ENCODE peak calls at places on chromosomes 7 and 10, in seven cellular contexts. L is mesendoderm, Y is H9, U is mesenchymal stem cell, H is IMR-90, E is H1, W is trophoblast cell. M is an unnamed sample.

GRCh38 chr7:110388451-110388850 is 702.5 kb upstream of the LRRN3 start:
- DNase-seq in W (no peak), U (no peak), L (no peak), E (no peak), H (no peak), Y (no peak), M (no peak)

GRCh38 chr7:30778246-30779025 is 7.2 kb downstream of the MINDY4 start:
- DNase-seq in E (no peak), W (no peak), L (no peak), H (peak), Y (no peak), U (peak), M (no peak)

GRCh38 chr7:140641532-140642191 is 1.0 kb upstream of the DENND2A start:
- DNase-seq in W (no peak), Y (peak), L (peak), H (no peak), U (peak), E (no peak), M (no peak)

GRCh38 chr7:127948936-127949335 is 82.3 kb downstream of the LRRC4 start:
- DNase-seq in H (peak), W (no peak), E (no peak), Y (no peak), L (no peak), U (no peak), M (no peak)

GRCh38 chr10:15321431-15322321 is 49.4 kb downstream of the FAM171A1 start:
- DNase-seq in L (no peak), H (peak), U (peak), W (no peak), E (no peak), Y (no peak), M (no peak)

GRCh38 chr10:13612654-13613373 is 26.0 kb downstream of the PRPF18 start:
- DNase-seq in L (no peak), W (no peak), Y (no peak), U (no peak), E (no peak), H (no peak), M (no peak)

GRCh38 chr7:90642978-90643377 is 46.9 kb downstream of the CDK14 start:
- DNase-seq in U (no peak), E (no peak), Y (peak), W (no peak), H (no peak), L (peak), M (no peak)

GRCh38 chr10:106765355-106765754 is 399.2 kb downstream of the SORCS1 start:
- DNase-seq in E (no peak), W (no peak), Y (peak), L (no peak), U (no peak), H (no peak), M (no peak)

GRCh38 chr7:107996072-107996824 is 6.7 kb downstream of the LAMB1 start:
- DNase-seq in W (no peak), Y (no peak), L (no peak), H (peak), U (peak), E (no peak), M (no peak)

GRCh38 chr10:43372751-43373445 is 1.5 kb downstream of the FXYD4 start:
- DNase-seq in H (no peak), L (no peak), E (no peak), Y (no peak), U (no peak), W (no peak), M (no peak)

GRCh38 chr7:35691827-35692307 is 3.1 kb downstream of the HERPUD2 start:
- DNase-seq in U (peak), L (peak), H (peak), Y (no peak), W (no peak), E (no peak), M (no peak)

GRCh38 chr7:106987777-106988176 is 56.7 kb upstream of the PRKAR2B start:
- DNase-seq in Y (no peak), U (no peak), E (no peak), W (peak), H (no peak), L (no peak), M (no peak)

GRCh38 chr7:4616116-4616515 is 66.0 kb upstream of the FOXK1 start:
- DNase-seq in Y (no peak), U (no peak), L (no peak), E (no peak), H (no peak), W (no peak), M (no peak)

GRCh38 chr10:112741830-112742402 is 208.1 kb upstream of the TCF7L2 start:
- DNase-seq in Y (no peak), L (no peak), H (no peak), U (no peak), E (no peak), W (no peak), M (no peak)

GRCh38 chr7:105838273-105839141 is 37.9 kb downstream of the ATXN7L1 start:
- DNase-seq in Y (no peak), W (no peak), H (peak), L (peak), E (no peak), U (peak), M (no peak)

GRCh38 chr10:15504101-15504840 is 133.2 kb upstream of the FAM171A1 start:
- DNase-seq in Y (no peak), U (peak), E (no peak), L (no peak), W (no peak), H (no peak), M (no peak)

GRCh38 chr10:110827872-110828271 is 43.9 kb upstream of the PDCD4 start:
- DNase-seq in L (no peak), W (no peak), U (no peak), E (no peak), H (no peak), Y (no peak), M (no peak)

GRCh38 chr10:28668363-28669226 is 8.7 kb upstream of the BAMBI start:
- DNase-seq in H (no peak), W (peak), E (peak), Y (peak), U (peak), L (peak), M (no peak)

GRCh38 chr10:120824864-120825263 is 26.3 kb upstream of the WDR11 start:
- DNase-seq in U (no peak), H (no peak), Y (peak), W (peak), E (peak), L (peak), M (peak)

GRCh38 chr7:4068286-4068685 is 613.8 kb upstream of the FOXK1 start:
- DNase-seq in H (no peak), U (no peak), E (peak), Y (no peak), W (no peak), L (no peak), M (no peak)

GRCh38 chr7:110386914-110387313 is 704.0 kb upstream of the LRRN3 start:
- DNase-seq in L (peak), E (no peak), H (peak), Y (no peak), W (peak), U (peak), M (no peak)

GRCh38 chr10:11882646-11883375 is 59.7 kb downstream of the PROSER2 start:
- DNase-seq in L (no peak), Y (no peak), W (no peak), E (no peak), H (no peak), U (no peak), M (no peak)

GRCh38 chr10:112202561-112203241 is 19.1 kb upstream of the GPAM start:
- DNase-seq in H (peak), E (no peak), Y (no peak), L (no peak), W (no peak), U (no peak), M (no peak)

GRCh38 chr7:106625678-106626301 is 35.2 kb downstream of the CCDC71L start:
- DNase-seq in Y (no peak), H (no peak), U (no peak), W (no peak), E (no peak), L (peak), M (no peak)

GRCh38 chr7:114048386-114049235 is 129.8 kb upstream of the PPP1R3A start:
- DNase-seq in W (peak), L (no peak), H (peak), Y (no peak), U (peak), E (no peak), M (no peak)

GRCh38 chr10:68423522-68423921 is 16.4 kb upstream of the RUFY2 start:
- DNase-seq in L (no peak), E (no peak), U (no peak), Y (no peak), H (no peak), W (no peak), M (no peak)

GRCh38 chr10:84267503-84268126 is 22.8 kb downstream of the RGR start:
- DNase-seq in E (peak), H (peak), W (peak), U (peak), L (peak), Y (peak), M (peak)

GRCh38 chr7:79317728-79318127 is 135.7 kb downstream of the MAGI2 start:
- DNase-seq in Y (peak), L (peak), U (peak), H (peak), E (no peak), W (peak), M (no peak)

GRCh38 chr10:59057350-59057749 is 119.1 kb upstream of the PHYHIPL start:
- DNase-seq in W (no peak), E (no peak), U (no peak), L (peak), Y (no peak), H (no peak), M (no peak)

GRCh38 chr7:126979722-126980121 is 273.0 kb downstream of the GRM8 start:
- DNase-seq in L (no peak), H (no peak), E (no peak), Y (no peak), W (no peak), U (no peak), M (no peak)

GRCh38 chr10:92822060-92822634 is 26.2 kb upstream of the EXOC6 start:
- DNase-seq in U (peak), L (no peak), Y (no peak), W (no peak), H (peak), E (peak), M (no peak)

GRCh38 chr7:52917982-52918578 is 117.4 kb upstream of the POM121L12 start:
- DNase-seq in H (no peak), U (no peak), E (no peak), W (no peak), Y (peak), L (peak), M (no peak)

GRCh38 chr7:98562336-98563182 is 54.5 kb upstream of the NPTX2 start:
- DNase-seq in E (no peak), H (no peak), W (no peak), Y (no peak), U (no peak), L (no peak), M (no peak)

GRCh38 chr7:48938539-48938938 is 14.2 kb downstream of the CDC14C start:
- DNase-seq in W (no peak), U (no peak), Y (no peak), L (no peak), E (no peak), H (no peak), M (no peak)

GRCh38 chr7:36205844-36206243 is 52.8 kb downstream of the EEPD1 start:
- DNase-seq in U (no peak), H (no peak), L (no peak), Y (no peak), E (no peak), W (no peak), M (no peak)

GRCh38 chr7:28979791-28980190 is 21.7 kb upstream of the TRIL start:
- DNase-seq in Y (no peak), E (no peak), U (no peak), L (no peak), W (peak), H (no peak), M (no peak)

GRCh38 chr10:103493911-103494877 is 689 bp downstream of the NEURL1 start:
- DNase-seq in W (no peak), E (peak), U (no peak), Y (no peak), L (no peak), H (no peak), M (no peak)

GRCh38 chr10:124290095-124290795 is 128.5 kb downstream of the OAT start:
- DNase-seq in H (peak), E (no peak), Y (peak), W (peak), U (peak), L (peak), M (no peak)

GRCh38 chr10:106537866-106538265 is 626.6 kb downstream of the SORCS1 start:
- DNase-seq in W (no peak), E (no peak), U (no peak), H (no peak), Y (no peak), L (no peak), M (no peak)

GRCh38 chr7:148332787-148333186 is 257.8 kb upstream of the C7orf33 start:
- DNase-seq in E (no peak), L (no peak), Y (no peak), U (no peak), H (no peak), W (no peak), M (no peak)
- H4K8ac ChIP-seq in E (no peak), L (no peak), Y (no peak), U (no peak), H (no peak), W (no peak), M (no peak)

GRCh38 chr7:40418445-40418844 is 283.6 kb downstream of the SUGCT start:
- DNase-seq in E (no peak), L (peak), Y (peak), U (no peak), W (no peak), H (no peak), M (no peak)
- H4K8ac ChIP-seq in E (no peak), L (no peak), Y (no peak), U (no peak), W (no peak), H (no peak), M (no peak)

DNA sequence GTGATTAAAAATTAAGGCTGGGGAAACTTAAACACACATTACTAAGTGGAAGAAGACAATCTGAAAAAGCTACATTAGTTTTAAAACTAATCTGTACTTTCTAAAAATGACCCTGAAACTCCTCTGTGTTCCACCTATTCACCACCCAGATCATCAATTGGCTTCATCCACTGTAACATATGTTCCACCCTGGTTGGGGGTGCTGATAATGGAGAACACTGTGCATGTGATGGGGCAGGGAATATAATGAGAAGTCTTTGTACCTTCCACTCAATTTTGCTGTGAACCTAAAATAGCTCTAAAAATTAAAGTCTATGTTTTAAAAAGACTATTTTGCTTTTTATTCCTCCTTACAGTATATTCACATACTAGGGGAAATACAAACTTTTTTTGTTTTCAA is 132.7 kb downstream of the CNOT4 start:
- DNase-seq in W (no peak), H (no peak), U (no peak), E (no peak), Y (no peak), L (no peak), M (no peak)
- H4K8ac ChIP-seq in W (no peak), H (no peak), U (no peak), E (no peak), Y (no peak), L (no peak), M (no peak)

GRCh38 chr10:35329520-35329919 is 6.8 kb upstream of the CCNY start:
- DNase-seq in L (peak), Y (peak), H (no peak), E (no peak), W (no peak), U (no peak), M (no peak)
- H4K8ac ChIP-seq in L (no peak), Y (no peak), H (no peak), E (no peak), W (no peak), U (no peak), M (no peak)

GRCh38 chr10:132058111-132058745 is 7.5 kb upstream of the JAKMIP3 start:
- DNase-seq in E (no peak), H (no peak), W (no peak), L (no peak), U (no peak), Y (no peak), M (no peak)

GRCh38 chr10:132054564-132054963 is 11.2 kb upstream of the JAKMIP3 start:
- DNase-seq in L (peak), Y (peak), U (no peak), H (no peak), W (no peak), E (peak), M (no peak)

GRCh38 chr10:132057191-132057681 is 8.5 kb upstream of the JAKMIP3 start:
- DNase-seq in E (no peak), Y (no peak), L (no peak), W (no peak), U (no peak), H (no peak), M (no peak)

GRCh38 chr10:132055616-132056015 is 10.1 kb upstream of the JAKMIP3 start:
- DNase-seq in H (no peak), E (no peak), L (no peak), W (no peak), Y (no peak), U (no peak), M (no peak)

GRCh38 chr10:132056663-132057062 is 9.1 kb upstream of the JAKMIP3 start:
- DNase-seq in W (no peak), E (no peak), H (no peak), L (no peak), U (no peak), Y (no peak), M (no peak)
- H4K8ac ChIP-seq in W (no peak), E (no peak), H (no peak), L (no peak), U (no peak), Y (no peak), M (no peak)

DNA sequence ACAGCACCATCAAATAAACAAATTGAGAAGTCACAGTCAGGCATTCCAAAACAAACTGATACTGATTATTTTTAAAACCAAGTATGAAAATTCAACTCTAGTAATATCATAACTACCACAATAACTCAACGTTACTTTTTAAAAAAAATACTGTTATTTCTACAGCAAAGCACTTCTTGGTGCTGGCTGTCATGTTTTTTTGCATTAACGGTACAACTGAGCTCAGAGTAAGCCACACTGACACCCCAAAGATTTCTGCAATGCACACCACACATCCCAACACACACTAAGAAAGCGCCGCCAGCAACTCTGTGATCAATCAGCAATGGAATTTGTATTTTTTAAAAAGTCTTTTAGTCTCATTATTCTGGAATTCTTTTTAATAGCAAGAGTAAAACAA is 113.6 kb downstream of the RNF32 start:
- DNase-seq in E (no peak), H (no peak), W (no peak), U (no peak), Y (no peak), L (no peak), M (no peak)
- H4K8ac ChIP-seq in E (no peak), H (no peak), W (no peak), U (no peak), Y (no peak), L (no peak), M (no peak)

GRCh38 chr10:72219229-72219814 is 3.2 kb upstream of the ASCC1 start:
- DNase-seq in L (no peak), H (no peak), U (no peak), W (no peak), E (no peak), Y (no peak), M (no peak)

GRCh38 chr10:72221278-72221677 is 5.2 kb upstream of the ASCC1 start:
- DNase-seq in Y (no peak), L (no peak), W (no peak), E (no peak), H (no peak), U (no peak), M (no peak)

GRCh38 chr10:72218329-72218728 is 2.3 kb upstream of the ASCC1 start:
- DNase-seq in L (no peak), Y (no peak), E (no peak), H (no peak), W (no peak), U (no peak), M (no peak)

GRCh38 chr10:72220637-72221036 is 4.6 kb upstream of the ASCC1 start:
- DNase-seq in Y (no peak), U (no peak), W (no peak), H (no peak), E (no peak), L (no peak), M (no peak)

GRCh38 chr10:72218756-72219155 is 2.7 kb upstream of the ASCC1 start:
- DNase-seq in U (no peak), W (no peak), H (no peak), L (no peak), E (no peak), Y (no peak), M (no peak)
- H4K8ac ChIP-seq in U (no peak), W (no peak), H (no peak), L (no peak), E (no peak), Y (no peak), M (no peak)

DNA sequence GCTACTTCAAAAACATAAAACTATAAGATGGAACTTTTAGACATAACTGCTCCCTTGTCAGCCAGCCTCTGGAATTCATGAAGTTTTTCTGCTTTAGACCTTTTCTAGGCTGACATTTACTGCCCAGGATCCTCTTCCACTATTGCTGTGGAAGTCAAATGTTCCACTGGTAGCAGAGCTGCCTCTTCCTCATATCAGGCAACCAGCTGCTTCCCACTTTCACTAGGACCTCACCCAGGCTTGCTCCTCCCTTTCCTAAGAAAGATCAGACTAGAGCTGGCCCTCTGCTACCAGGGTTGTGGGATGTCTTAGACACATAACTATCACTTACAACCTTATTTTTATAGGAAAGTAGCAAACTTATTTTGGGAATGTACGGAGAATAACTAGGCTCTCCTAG is 121.5 kb downstream of the CTTNBP2 start:
- DNase-seq in E (no peak), U (no peak), W (no peak), H (no peak), Y (no peak), L (no peak), M (no peak)
- H4K8ac ChIP-seq in E (no peak), U (no peak), W (no peak), H (no peak), Y (no peak), L (no peak), M (no peak)

GRCh38 chr10:62826275-62826674 is 10.1 kb upstream of the EGR2 start:
- DNase-seq in L (no peak), U (no peak), W (no peak), E (no peak), Y (no peak), H (no peak), M (no peak)
- H4K8ac ChIP-seq in L (no peak), U (no peak), W (no peak), E (no peak), Y (no peak), H (no peak), M (no peak)